ENCODE peak calls at places on chromosomes 6 and 20, in five cellular contexts. T is upper lobe of right lung, L is neural crest cell, C is HL-60, B is cardiac muscle cell. J is an unnamed sample.

GRCh38 chr6:163335671-163336545 is 78.6 kb upstream of the QKI start:
- DNase-seq in T (no peak), L (no peak), C (no peak), B (peak; percentile 59), J (no peak)

GRCh38 chr20:49750611-49751396 is 37.1 kb upstream of the B4GALT5 start:
- DNase-seq in T (no peak), L (no peak), C (peak; percentile 77), B (no peak), J (no peak)

GRCh38 chr6:140923048-140923447 is 1209.7 kb upstream of the GJE1 start:
- DNase-seq in T (no peak), L (no peak), C (no peak), B (peak; percentile 21), J (no peak)

GRCh38 chr20:23926941-23927872 is 47.7 kb upstream of the CST5 start:
- DNase-seq in T (no peak), L (no peak), C (no peak), B (peak; percentile 0), J (no peak)

GRCh38 chr20:1809121-1809520 is 86.1 kb upstream of the SIRPA start:
- DNase-seq in T (no peak), L (no peak), C (no peak), B (peak; percentile 44), J (no peak)

GRCh38 chr20:44342240-44342639 is 5.4 kb downstream of the R3HDML start:
- DNase-seq in T (peak; percentile 23), L (no peak), C (no peak), B (peak; percentile 21), J (no peak)

GRCh38 chr6:170143401-170144150 is 147.3 kb downstream of the DLL1 start:
- DNase-seq in T (peak; percentile 40), L (no peak), C (no peak), B (no peak), J (no peak)

GRCh38 chr20:11553603-11554002 is 364.1 kb upstream of the BTBD3 start:
- DNase-seq in T (no peak), L (no peak), C (no peak), B (peak; percentile 29), J (no peak)

GRCh38 chr20:38460040-38460623 is 12.5 kb upstream of the RALGAPB start:
- DNase-seq in T (no peak), L (no peak), C (peak; percentile 58), B (peak; percentile 92), J (no peak)

GRCh38 chr6:15751721-15752350 is 89.0 kb upstream of the DTNBP1 start:
- DNase-seq in T (no peak), L (no peak), C (no peak), B (no peak), J (no peak)

GRCh38 chr6:15755555-15755954 is 92.7 kb upstream of the DTNBP1 start:
- DNase-seq in T (no peak), L (no peak), C (no peak), B (peak; percentile 70), J (no peak)

GRCh38 chr6:15754035-15754705 is 91.3 kb upstream of the DTNBP1 start:
- DNase-seq in T (no peak), L (no peak), C (no peak), B (peak; percentile 33), J (no peak)

GRCh38 chr6:15754706-15755079 is 91.9 kb upstream of the DTNBP1 start:
- DNase-seq in T (no peak), L (no peak), C (no peak), B (no peak), J (no peak)

GRCh38 chr6:15752820-15753219 is 90.0 kb upstream of the DTNBP1 start:
- DNase-seq in T (no peak), L (no peak), C (no peak), B (peak; percentile 37), J (no peak)
- TF ChIP-seq CTCF in T (no peak), L (no peak), C (no peak), B (peak; percentile 31), J (no peak)

GRCh38 chr6:47102331-47102730 is 60.2 kb upstream of the ADGRF1 start:
- DNase-seq in T (no peak), L (no peak), C (no peak), B (no peak), J (no peak)
- TF ChIP-seq CTCF in T (no peak), L (no peak), C (no peak), B (no peak), J (no peak)

GRCh38 chr6:110345025-110345424 is 13.1 kb downstream of the METTL24 start:
- DNase-seq in T (no peak), L (no peak), C (no peak), B (no peak), J (no peak)

GRCh38 chr6:110342759-110343158 is 15.4 kb downstream of the METTL24 start:
- DNase-seq in T (no peak), L (no peak), C (no peak), B (no peak), J (no peak)

GRCh38 chr6:110340566-110340965 is 17.6 kb downstream of the METTL24 start:
- DNase-seq in T (no peak), L (no peak), C (no peak), B (no peak), J (no peak)

GRCh38 chr6:110338820-110339470 is 19.2 kb downstream of the METTL24 start:
- DNase-seq in T (no peak), L (no peak), C (no peak), B (peak; percentile 50), J (no peak)

GRCh38 chr6:110341671-110342304 is 16.4 kb downstream of the METTL24 start:
- DNase-seq in T (no peak), L (peak; percentile 43), C (no peak), B (peak; percentile 58), J (no peak)
- TF ChIP-seq CTCF in T (peak; percentile 15), L (peak; percentile 70), C (no peak), B (peak; percentile 64), J (no peak)

GRCh38 chr6:64280569-64280968 is 645.0 kb downstream of the PHF3 start:
- DNase-seq in T (no peak), L (peak; percentile 11), C (no peak), B (peak; percentile 72), J (no peak)
- TF ChIP-seq CTCF in T (peak; percentile 42), L (peak; percentile 74), C (no peak), B (peak; percentile 49), J (no peak)

GRCh38 chr6:136816716-136817115 is 5.7 kb upstream of the PEX7 start:
- DNase-seq in T (no peak), L (no peak), C (no peak), B (no peak), J (no peak)

GRCh38 chr6:136812174-136812573 is 10.2 kb upstream of the PEX7 start:
- DNase-seq in T (no peak), L (no peak), C (no peak), B (peak; percentile 24), J (no peak)

GRCh38 chr6:136809461-136809860 is 12.9 kb upstream of the PEX7 start:
- DNase-seq in T (no peak), L (no peak), C (no peak), B (no peak), J (no peak)

GRCh38 chr6:136811261-136811660 is 11.1 kb upstream of the PEX7 start:
- DNase-seq in T (no peak), L (no peak), C (no peak), B (peak; percentile 15), J (no peak)
- TF ChIP-seq CTCF in T (no peak), L (no peak), C (no peak), B (no peak), J (no peak)

DNA sequence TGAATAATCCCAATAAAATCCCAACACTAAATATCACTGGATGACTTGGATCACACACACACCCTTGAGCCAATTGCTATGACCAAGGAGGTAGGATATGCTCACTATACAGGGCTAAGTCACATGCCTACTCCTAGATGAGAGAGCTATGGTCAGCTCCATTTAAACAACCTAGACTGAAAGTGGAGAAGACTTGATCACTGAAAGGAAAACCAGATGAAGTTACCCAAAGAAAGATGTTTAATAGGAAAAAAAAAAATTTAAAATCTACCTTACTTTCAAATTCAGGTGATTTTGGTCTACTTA is 18.9 kb upstream of the COL19A1 start:
- DNase-seq in T (no peak), L (no peak), C (no peak), B (no peak), J (no peak)
- TF ChIP-seq CTCF in T (no peak), L (no peak), C (no peak), B (no peak), J (no peak)

J was measured in omental fat pad.